ENCODE peak calls at places on chromosomes 11 and 22, in eight cellular contexts. W is progenitor cell of endocrine pancreas, K is fibroblast of pulmonary artery, A is glutamatergic neuron, G is H9, R is GM12865, P is stomach, S is neural crest cell. Z is an unnamed sample.

GRCh38 chr11:79244175-79244804 is 196.5 kb downstream of the TENM4 start:
- DNase-seq in A (no peak), R (no peak), G (no peak), W (no peak), P (no peak), K (peak), S (no peak), Z (no peak)

GRCh38 chr11:2574553-2575535 is 125.0 kb downstream of the KCNQ1OT1 start:
- DNase-seq in G (no peak), K (no peak), P (peak), A (peak), S (no peak), W (no peak), R (no peak), Z (no peak)

GRCh38 chr11:111555255-111555654 is 14.7 kb downstream of the LAYN start:
- DNase-seq in S (no peak), G (no peak), R (no peak), K (no peak), A (no peak), P (no peak), W (no peak), Z (no peak)

GRCh38 chr11:15843309-15843857 is 513.0 kb downstream of the SOX6 start:
- DNase-seq in G (peak), K (peak), A (no peak), W (no peak), P (peak), S (peak), R (no peak), Z (no peak)

GRCh38 chr11:16737860-16738197 is 618 bp upstream of the C11orf58 start:
- DNase-seq in W (no peak), R (no peak), P (no peak), S (no peak), K (no peak), A (no peak), G (no peak), Z (no peak)

GRCh38 chr11:118236170-118236569 is 11.4 kb upstream of the JAML start:
- DNase-seq in P (no peak), K (no peak), G (no peak), A (no peak), R (no peak), W (no peak), S (no peak), Z (no peak)

GRCh38 chr11:119470316-119471266 is 47.6 kb upstream of the THY1 start:
- DNase-seq in S (no peak), W (no peak), R (no peak), K (peak), A (no peak), P (no peak), G (peak), Z (no peak)

GRCh38 chr11:36105743-36106581 is 162.1 kb downstream of the LDLRAD3 start:
- DNase-seq in W (no peak), P (no peak), R (no peak), A (no peak), K (no peak), G (no peak), S (no peak), Z (no peak)

GRCh38 chr11:403761-404431 is 9.9 kb downstream of the PKP3 start:
- DNase-seq in K (no peak), G (no peak), A (no peak), S (no peak), R (no peak), P (no peak), W (no peak), Z (no peak)

GRCh38 chr22:43992331-43992821 is 31.7 kb upstream of the PARVB start:
- DNase-seq in S (no peak), G (no peak), A (peak), W (no peak), R (no peak), K (no peak), P (no peak), Z (no peak)

GRCh38 chr11:57432714-57433163 is 5.8 kb upstream of the SLC43A3 start:
- DNase-seq in S (no peak), A (no peak), R (peak), P (no peak), W (no peak), K (peak), G (no peak), Z (peak)

GRCh38 chr11:12674936-12675696 is 895 bp downstream of the TEAD1 start:
- DNase-seq in A (peak), W (peak), G (no peak), R (no peak), P (peak), S (no peak), K (peak), Z (no peak)

GRCh38 chr11:76073716-76074115 is 132.6 kb downstream of the WNT11 start:
- DNase-seq in S (no peak), K (peak), P (no peak), W (no peak), R (no peak), G (no peak), A (no peak), Z (no peak)

GRCh38 chr11:122604626-122605025 is 50.9 kb upstream of the UBASH3B start:
- DNase-seq in S (no peak), A (no peak), R (no peak), K (no peak), G (no peak), W (no peak), P (no peak), Z (no peak)

GRCh38 chr11:119460582-119460981 is 37.6 kb upstream of the THY1 start:
- DNase-seq in G (no peak), P (no peak), W (no peak), A (no peak), S (no peak), R (no peak), K (peak), Z (no peak)

GRCh38 chr22:29055192-29055830 is 6.3 kb downstream of the C22orf31 start:
- DNase-seq in S (no peak), R (no peak), K (no peak), A (no peak), G (no peak), W (no peak), P (no peak), Z (no peak)

GRCh38 chr22:41551882-41552582 is 7.8 kb upstream of the POLR3H start:
- DNase-seq in K (no peak), P (no peak), W (no peak), S (no peak), G (no peak), A (no peak), R (no peak), Z (no peak)

GRCh38 chr22:48376936-48377335 is 1450.7 kb downstream of the BRD1 start:
- DNase-seq in A (no peak), R (no peak), W (no peak), S (no peak), G (no peak), K (no peak), P (no peak), Z (no peak)

GRCh38 chr22:44825310-44826150 is 73.2 kb downstream of the ARHGAP8 start:
- DNase-seq in S (no peak), A (no peak), W (no peak), R (no peak), P (no peak), K (no peak), G (no peak), Z (no peak)

GRCh38 chr11:64235427-64236161 is 1.2 kb downstream of the VEGFB start:
- DNase-seq in S (no peak), R (no peak), A (no peak), K (no peak), W (no peak), P (no peak), G (no peak), Z (no peak)

GRCh38 chr11:70364745-70365535 is 33.4 kb upstream of the CTTN start:
- DNase-seq in S (no peak), G (no peak), A (no peak), W (no peak), K (no peak), R (no peak), P (no peak), Z (peak)

GRCh38 chr11:74262725-74263124 is 48.7 kb downstream of the P4HA3 start:
- DNase-seq in P (no peak), W (no peak), S (no peak), K (no peak), A (no peak), G (no peak), R (no peak), Z (no peak)

GRCh38 chr11:13137778-13138400 is 128.8 kb downstream of the RASSF10 start:
- DNase-seq in G (no peak), K (no peak), A (no peak), R (no peak), P (no peak), S (no peak), W (no peak), Z (no peak)

GRCh38 chr11:68963779-68964178 is 17.0 kb downstream of the MRGPRD start:
- DNase-seq in P (no peak), G (peak), S (no peak), K (no peak), A (peak), W (no peak), R (no peak), Z (no peak)

GRCh38 chr11:64340671-64341335 is 799 bp downstream of the CCDC88B start:
- DNase-seq in G (peak), K (no peak), R (peak), P (peak), A (peak), S (peak), W (no peak), Z (peak)

GRCh38 chr11:120337896-120338840 is 2.0 kb downstream of the ARHGEF12 start:
- DNase-seq in K (peak), P (no peak), A (no peak), W (no peak), S (no peak), R (no peak), G (no peak), Z (no peak)

GRCh38 chr22:47366026-47366767 is 603.7 kb downstream of the TBC1D22A start:
- DNase-seq in W (no peak), A (no peak), S (no peak), R (no peak), K (no peak), G (no peak), P (peak), Z (no peak)

GRCh38 chr22:21835378-21835777 is 32.1 kb downstream of the MAPK1 start:
- DNase-seq in K (no peak), G (no peak), R (no peak), W (no peak), S (no peak), P (no peak), A (no peak), Z (no peak)

GRCh38 chr11:71119656-71120269 is 132.6 kb downstream of the SHANK2 start:
- DNase-seq in S (no peak), P (no peak), K (no peak), A (no peak), G (no peak), R (no peak), W (no peak), Z (no peak)

GRCh38 chr11:106457727-106458126 is 380.3 kb downstream of the AASDHPPT start:
- DNase-seq in R (no peak), K (peak), A (no peak), W (no peak), P (no peak), G (no peak), S (no peak), Z (no peak)

GRCh38 chr11:63478896-63479295 is 12.1 kb downstream of the PLAAT5 start:
- DNase-seq in W (peak), K (peak), S (peak), R (peak), P (peak), G (peak), A (no peak), Z (peak)

GRCh38 chr11:2477936-2478335 is 33.1 kb downstream of the KCNQ1 start:
- DNase-seq in S (no peak), R (no peak), P (no peak), A (no peak), W (no peak), G (no peak), K (no peak), Z (no peak)

GRCh38 chr22:25702571-25703167 is 39.3 kb upstream of the MYO18B start:
- DNase-seq in R (peak), G (no peak), K (no peak), W (no peak), A (no peak), S (no peak), P (no peak), Z (peak)

GRCh38 chr22:50250249-50250554 is 863 bp downstream of the HDAC10 start:
- DNase-seq in R (no peak), W (no peak), K (no peak), S (no peak), A (no peak), P (no peak), G (no peak), Z (no peak)

GRCh38 chr11:10374386-10374785 is 69.5 kb downstream of the ADM start:
- DNase-seq in K (no peak), G (no peak), S (no peak), W (no peak), A (no peak), R (no peak), P (no peak), Z (no peak)

GRCh38 chr11:44025727-44026126 is 22.1 kb upstream of the ACCSL start:
- DNase-seq in P (no peak), S (no peak), K (no peak), A (no peak), R (no peak), W (no peak), G (no peak), Z (no peak)

GRCh38 chr22:49829044-49829719 is 1.5 kb upstream of the BRD1 start:
- DNase-seq in A (no peak), R (no peak), G (no peak), P (no peak), S (no peak), K (no peak), W (no peak), Z (no peak)

GRCh38 chr22:18063311-18063710 is 14.5 kb upstream of the PEX26 start:
- DNase-seq in S (peak), R (no peak), K (no peak), P (no peak), A (no peak), W (no peak), G (no peak), Z (no peak)

GRCh38 chr11:121416909-121417567 is 35.1 kb upstream of the SORL1 start:
- DNase-seq in W (no peak), P (peak), R (peak), K (peak), A (no peak), S (no peak), G (no peak), Z (peak)

GRCh38 chr22:31753005-31753633 is 700 bp upstream of the DEPDC5 start:
- DNase-seq in R (peak), S (peak), P (peak), K (no peak), G (peak), A (peak), W (peak), Z (peak)
- TF ChIP-seq CTCF in R (no peak), S (no peak), P (no peak), K (no peak), G (no peak), A (no peak), W (no peak), Z (no peak)

GRCh38 chr22:42910221-42910942 is 53.3 kb upstream of the ARFGAP3 start:
- DNase-seq in A (no peak), W (no peak), K (no peak), S (no peak), G (no peak), R (no peak), P (no peak), Z (no peak)
- TF ChIP-seq CTCF in A (no peak), W (no peak), K (no peak), S (no peak), G (no peak), R (no peak), P (no peak), Z (no peak)

GRCh38 chr11:132579686-132580085 is 952.6 kb downstream of the OPCML start:
- DNase-seq in A (no peak), W (no peak), S (no peak), R (no peak), P (no peak), G (no peak), K (no peak), Z (no peak)

DNA sequence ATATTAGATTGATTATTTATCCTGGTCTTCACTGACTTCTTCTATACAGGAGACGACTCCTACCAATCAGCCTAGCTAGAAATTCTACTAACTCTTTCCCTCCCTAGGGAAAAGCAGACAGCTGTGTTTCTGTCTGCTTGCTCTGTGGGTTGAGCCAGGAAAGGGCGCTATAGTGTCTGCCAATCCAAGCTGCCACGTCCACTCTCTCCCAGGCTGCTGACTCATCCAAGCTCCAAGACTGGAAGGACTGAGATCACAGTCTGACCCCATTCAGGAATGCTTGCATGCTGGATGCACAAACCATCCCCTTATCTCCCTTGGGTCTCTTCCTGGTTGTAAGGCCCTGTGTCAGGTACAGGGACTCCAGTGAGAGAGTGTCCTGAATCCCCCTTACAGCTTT is 955.6 kb downstream of the OPCML start:
- DNase-seq in K (peak), G (peak), W (no peak), S (no peak), A (no peak), P (peak), R (no peak), Z (no peak)
- TF ChIP-seq CTCF in K (no peak), G (no peak), W (no peak), S (no peak), A (no peak), P (no peak), R (no peak), Z (no peak)

GRCh38 chr11:94968334-94968958 is 4.9 kb downstream of the CWC15 start:
- DNase-seq in S (no peak), R (no peak), K (peak), G (no peak), A (no peak), W (no peak), P (no peak), Z (no peak)
- TF ChIP-seq CTCF in S (peak), R (peak), K (peak), G (peak), A (peak), W (peak), P (no peak), Z (peak)

GRCh38 chr11:61731956-61732675 is 20.3 kb upstream of the MYRF start:
- DNase-seq in K (no peak), A (no peak), G (no peak), S (no peak), R (no peak), P (no peak), W (no peak), Z (no peak)

GRCh38 chr11:61734767-61735166 is 17.7 kb upstream of the MYRF start:
- DNase-seq in R (no peak), P (no peak), G (no peak), W (no peak), S (no peak), K (no peak), A (no peak), Z (no peak)

GRCh38 chr11:61731211-61731955 is 21.1 kb upstream of the MYRF start:
- DNase-seq in W (no peak), P (no peak), K (no peak), R (no peak), A (no peak), G (no peak), S (no peak), Z (no peak)

GRCh38 chr11:61732705-61733104 is 19.7 kb upstream of the MYRF start:
- DNase-seq in K (no peak), A (no peak), P (no peak), G (no peak), R (no peak), W (no peak), S (no peak), Z (no peak)

GRCh38 chr11:61733120-61733978 is 19.1 kb upstream of the MYRF start:
- DNase-seq in G (peak), R (peak), W (peak), K (peak), P (peak), S (peak), A (peak), Z (peak)
- TF ChIP-seq CTCF in G (peak), R (peak), W (peak), K (peak), P (no peak), S (peak), A (peak), Z (peak)

GRCh38 chr22:42719133-42719532 is 1.5 kb downstream of the A4GALT start:
- DNase-seq in G (no peak), W (no peak), R (peak), S (no peak), P (no peak), A (no peak), K (no peak), Z (no peak)
- TF ChIP-seq CTCF in G (no peak), W (peak), R (no peak), S (peak), P (no peak), A (no peak), K (peak), Z (no peak)

GRCh38 chr22:24271406-24271760 is 752 bp downstream of the SPECC1L start:
- DNase-seq in S (no peak), A (no peak), R (no peak), W (no peak), K (no peak), G (no peak), P (no peak), Z (no peak)

GRCh38 chr22:24265734-24266133 is 4.9 kb upstream of the SPECC1L start:
- DNase-seq in A (no peak), K (no peak), S (no peak), G (no peak), W (no peak), P (no peak), R (no peak), Z (no peak)

GRCh38 chr22:24270556-24271405 is at the start of gene SPECC1L:
- DNase-seq in R (peak), A (peak), W (peak), S (peak), K (peak), G (peak), P (peak), Z (peak)
- TF ChIP-seq CTCF in R (peak), A (no peak), W (peak), S (no peak), K (no peak), G (no peak), P (no peak), Z (no peak)

GRCh38 chr11:66932543-66932942 is 25.6 kb downstream of the PC start:
- DNase-seq in G (no peak), R (no peak), W (no peak), A (no peak), S (no peak), K (no peak), P (no peak), Z (no peak)
- TF ChIP-seq CTCF in G (no peak), R (no peak), W (no peak), A (no peak), S (no peak), K (no peak), P (no peak), Z (no peak)

Z was measured in activated CD8-positive, alpha-beta T cell treated with anti-CD3 and anti-CD28 coated beads for 36 hours.